ENCODE peak calls at places on chromosomes 7 and 10, in seven cellular contexts. Z is amygdala; L is activated T-cell treated with anti-CD3 and anti-CD28 coated beads, Interleukin-2, amount 50 U/mL, for 1 hour; B is naive thymus-derived CD8-positive, alpha-beta T cell; O is AG04450; R is HFFc6; A is GM13976. J is an unnamed sample.

GRCh38 chr7:124257638-124258308 is 224.9 kb upstream of the TMEM229A start:
- DNase-seq in Z (no peak), L (no peak), B (no peak), O (no peak), R (no peak), A (peak), J (no peak)

GRCh38 chr10:79434223-79434687 is 11.2 kb downstream of the ZCCHC24 start:
- DNase-seq in Z (no peak), L (no peak), B (no peak), O (no peak), R (peak), A (no peak), J (no peak)

GRCh38 chr10:89392974-89393373 is 551 bp downstream of the IFIT1 start:
- DNase-seq in Z (no peak), L (no peak), B (no peak), O (peak), R (peak), A (no peak), J (no peak)

GRCh38 chr7:66269978-66270377 is 64.8 kb downstream of the TPST1 start:
- DNase-seq in Z (no peak), L (no peak), B (no peak), O (no peak), R (no peak), A (no peak), J (no peak)

GRCh38 chr10:122847782-122848604 is 2.3 kb upstream of the CUZD1 start:
- DNase-seq in Z (no peak), L (no peak), B (no peak), O (no peak), R (no peak), A (no peak), J (no peak)

GRCh38 chr10:31773749-31774148 is 154.9 kb downstream of the ARHGAP12 start:
- DNase-seq in Z (no peak), L (no peak), B (no peak), O (no peak), R (no peak), A (no peak), J (no peak)

GRCh38 chr10:7529638-7530037 is 118.8 kb upstream of the SFMBT2 start:
- DNase-seq in Z (peak), L (no peak), B (no peak), O (no peak), R (no peak), A (no peak), J (no peak)

GRCh38 chr7:63043657-63044543 is 954.7 kb upstream of the ZNF722 start:
- DNase-seq in Z (no peak), L (no peak), B (no peak), O (no peak), R (no peak), A (no peak), J (no peak)

GRCh38 chr7:26329520-26330269 is 38.0 kb downstream of the SNX10 start:
- DNase-seq in Z (no peak), L (no peak), B (no peak), O (no peak), R (no peak), A (peak), J (no peak)

GRCh38 chr7:38977658-38978057 is at the start of gene POU6F2:
- DNase-seq in Z (no peak), L (no peak), B (no peak), O (no peak), R (no peak), A (no peak), J (no peak)

J was measured in CD4-positive, alpha-beta T cell.